ENCODE peak calls at places on chromosomes 16 and 17, in eight cellular contexts. B is neural progenitor cell; G is upper lobe of left lung; K is psoas muscle; R is small intestine; Y is right lobe of liver; D is effector memory CD4-positive, alpha-beta T cell; V is OCI-LY7. E is an unnamed sample. For H3K36me3 and H3K4me1, the result is how much of the 10 kb centered on the place peaks cover.

GRCh38 chr16:15963307-15963910 is 14.0 kb downstream of the ABCC1 start:
- DNase-seq in D (no peak), V (peak), Y (no peak), K (no peak), B (no peak), G (no peak), R (no peak), E (no peak)

GRCh38 chr16:63808730-63809129 is 1313.1 kb downstream of the CDH11 start:
- DNase-seq in Y (no peak), G (no peak), R (no peak), D (no peak), K (no peak), B (no peak), V (no peak), E (no peak)

GRCh38 chr16:3095869-3096268 is 3.2 kb downstream of the ZSCAN10 start:
- DNase-seq in V (peak), R (no peak), Y (peak), D (peak), K (peak), B (no peak), G (peak), E (no peak)

GRCh38 chr17:33438136-33438535 is 145.0 kb upstream of the ASIC2 start:
- DNase-seq in G (no peak), Y (no peak), D (no peak), V (no peak), R (no peak), K (no peak), B (no peak), E (no peak)

GRCh38 chr17:40328386-40328766 is 19.4 kb downstream of the RARA start:
- DNase-seq in R (no peak), Y (no peak), V (no peak), K (no peak), D (no peak), G (no peak), B (no peak), E (no peak)

GRCh38 chr17:2128011-2128410 is 73.1 kb downstream of the HIC1 start:
- DNase-seq in B (no peak), G (no peak), R (no peak), D (no peak), V (no peak), Y (no peak), K (no peak), E (no peak)

GRCh38 chr16:74817851-74818250 is 43.2 kb upstream of the FA2H start:
- DNase-seq in K (no peak), D (no peak), R (no peak), G (no peak), Y (no peak), V (no peak), B (peak), E (no peak)

GRCh38 chr16:19289805-19290490 is 4.4 kb downstream of the CLEC19A start:
- DNase-seq in G (no peak), Y (no peak), K (no peak), D (no peak), B (peak), R (no peak), V (no peak), E (peak)

GRCh38 chr16:47258874-47259461 is 115.2 kb upstream of the NETO2 start:
- DNase-seq in G (no peak), R (peak), K (no peak), Y (no peak), D (no peak), V (peak), B (peak), E (peak)

GRCh38 chr17:35428229-35428628 is 4.1 kb downstream of the SLFN12 start:
- DNase-seq in D (no peak), K (no peak), V (no peak), R (peak), G (no peak), B (no peak), Y (no peak), E (no peak)

GRCh38 chr17:4712526-4712925 is 2.1 kb downstream of the ARRB2 start:
- DNase-seq in B (no peak), Y (peak), D (no peak), R (peak), K (no peak), G (peak), V (no peak), E (no peak)

GRCh38 chr17:77494664-77495435 is 354.1 kb downstream of the SEC14L1 start:
- DNase-seq in R (peak), D (peak), K (peak), Y (peak), B (peak), G (peak), V (peak), E (peak)

DNA sequence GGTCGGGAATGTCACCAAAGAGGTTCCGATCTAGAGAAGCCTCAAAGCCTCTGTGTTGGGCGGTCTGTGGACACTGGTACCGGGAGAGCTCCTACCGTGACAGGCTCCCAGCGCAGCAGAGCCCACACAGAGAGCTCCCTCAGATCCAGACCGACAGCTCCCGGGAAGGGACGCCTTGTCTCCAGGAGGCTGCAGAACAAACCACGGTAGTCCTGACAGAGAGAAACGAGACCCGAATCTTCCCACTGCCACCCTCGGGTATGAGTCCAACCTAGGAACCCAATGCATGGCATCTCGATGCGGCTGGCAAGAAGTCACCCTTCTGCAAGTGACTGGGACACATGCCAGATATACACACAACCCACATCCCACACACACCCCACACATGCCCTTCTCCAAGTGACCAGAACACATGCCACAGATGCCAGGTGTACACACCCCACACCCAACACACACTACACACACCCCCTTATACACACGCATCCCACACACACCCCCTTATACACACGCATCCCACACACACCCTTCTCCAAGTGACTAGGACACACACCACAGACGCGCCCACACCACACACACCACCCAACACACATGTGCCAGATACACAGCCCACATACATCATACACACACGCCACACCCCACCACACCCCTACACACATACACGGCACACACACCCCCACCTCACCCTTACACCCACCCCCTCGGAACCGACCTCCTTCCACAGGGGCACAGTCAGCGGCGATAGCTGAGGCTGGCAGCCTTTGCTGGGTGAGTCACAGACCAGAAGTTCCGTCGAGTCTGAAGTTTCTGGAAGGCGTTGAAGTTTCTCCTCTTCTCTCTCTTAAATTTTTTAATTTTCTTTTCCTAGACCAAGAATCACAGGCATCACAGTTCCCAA is 15.9 kb upstream of the CYTH1 start:
- DNase-seq in V (no peak), Y (no peak), K (peak), D (no peak), G (no peak), B (no peak), R (no peak), E (no peak)
- H3K36me3 ChIP-seq in V (half or more), Y (under half), K (under half), D (half or more), G (under half), B (under half), R (under half), E (half or more)

GRCh38 chr16:79867425-79867997 is 267.0 kb upstream of the MAF start:
- DNase-seq in B (no peak), Y (no peak), R (no peak), G (no peak), K (no peak), D (no peak), V (no peak), E (no peak)
- H3K4me3 ChIP-seq in B (no peak), Y (no peak), R (no peak), G (no peak), K (no peak), D (no peak), V (no peak), E (no peak)

GRCh38 chr16:85453701-85454100 is 159.4 kb upstream of the GSE1 start:
- DNase-seq in V (no peak), G (no peak), R (no peak), K (no peak), B (no peak), D (no peak), Y (no peak), E (no peak)
- H3K4me1 ChIP-seq in V (under half), G (under half), R (under half), K (under half), B (under half), D (under half), Y (under half), E (under half)

GRCh38 chr17:82196273-82196672 is 16.4 kb downstream of the CCDC57 start:
- DNase-seq in V (no peak), R (no peak), B (no peak), G (no peak), D (no peak), Y (no peak), K (no peak), E (no peak)
- H3K36me3 ChIP-seq in V (under half), R (under half), B (under half), G (under half), D (under half), Y (under half), K (under half), E (under half)

E was measured in BE2C.